ENCODE peak calls at places on chromosomes 1 and 21, in four cellular contexts. One of them, this sample, is unnamed.

GRCh38 chr1:19698181-19698580 is 33.5 kb downstream of the HTR6 start:
- DNase-seq in AG08396: no peak
- DNase-seq in transverse colon: no peak
- DNase-seq in IMR-90: no peak
- DNase-seq in this sample: no peak

GRCh38 chr1:228178737-228179720 is 13.4 kb downstream of the IBA57 start:
- DNase-seq in AG08396: no peak
- DNase-seq in transverse colon: no peak
- DNase-seq in IMR-90: peak
- DNase-seq in this sample: no peak

GRCh38 chr1:46173361-46173856 is 1.5 kb upstream of the TSPAN1 start:
- DNase-seq in AG08396: peak
- DNase-seq in transverse colon: no peak
- DNase-seq in IMR-90: peak
- DNase-seq in this sample: no peak

GRCh38 chr1:199279107-199279506 is 640.3 kb downstream of the PTPRC start:
- DNase-seq in AG08396: no peak
- DNase-seq in transverse colon: no peak
- DNase-seq in IMR-90: no peak
- DNase-seq in this sample: no peak

GRCh38 chr1:112673589-112674439 is 645 bp upstream of the MOV10 start:
- DNase-seq in AG08396: peak
- DNase-seq in transverse colon: no peak
- DNase-seq in IMR-90: peak
- DNase-seq in this sample: peak

GRCh38 chr1:37862330-37862729 is 2.9 kb upstream of the MTF1 start:
- DNase-seq in AG08396: no peak
- DNase-seq in transverse colon: no peak
- DNase-seq in IMR-90: no peak
- DNase-seq in this sample: no peak

GRCh38 chr1:206554201-206554600 is 46.9 kb downstream of the RASSF5 start:
- DNase-seq in AG08396: no peak
- DNase-seq in transverse colon: no peak
- DNase-seq in IMR-90: no peak
- DNase-seq in this sample: no peak

GRCh38 chr1:81681104-81681503 is 119.6 kb upstream of the ADGRL2 start:
- DNase-seq in AG08396: no peak
- DNase-seq in transverse colon: no peak
- DNase-seq in IMR-90: no peak
- DNase-seq in this sample: no peak

GRCh38 chr1:160245420-160245819 is 16.9 kb downstream of the DCAF8 start:
- DNase-seq in AG08396: no peak
- DNase-seq in transverse colon: no peak
- DNase-seq in IMR-90: no peak
- DNase-seq in this sample: no peak

GRCh38 chr21:39385299-39386145 is 36.6 kb upstream of the HMGN1 start:
- DNase-seq in AG08396: peak
- DNase-seq in transverse colon: peak
- DNase-seq in IMR-90: peak
- DNase-seq in this sample: peak

GRCh38 chr21:31873696-31874599 is 1.1 kb downstream of the HUNK start:
- DNase-seq in AG08396: peak
- DNase-seq in transverse colon: peak
- DNase-seq in IMR-90: peak
- DNase-seq in this sample: peak

GRCh38 chr1:167054531-167054930 is 35.6 kb downstream of the GPA33 start:
- DNase-seq in AG08396: no peak
- DNase-seq in transverse colon: no peak
- DNase-seq in IMR-90: no peak
- DNase-seq in this sample: no peak

GRCh38 chr1:50279622-50280320 is 143.5 kb downstream of the DMRTA2 start:
- DNase-seq in AG08396: no peak
- DNase-seq in transverse colon: no peak
- DNase-seq in IMR-90: peak
- DNase-seq in this sample: no peak

GRCh38 chr1:67629370-67630075 is 55.5 kb upstream of the GADD45A start:
- DNase-seq in AG08396: no peak
- DNase-seq in transverse colon: no peak
- DNase-seq in IMR-90: no peak
- DNase-seq in this sample: no peak

GRCh38 chr1:20847619-20848080 is 60.5 kb upstream of the HP1BP3 start:
- DNase-seq in AG08396: no peak
- DNase-seq in transverse colon: no peak
- DNase-seq in IMR-90: peak
- DNase-seq in this sample: no peak

GRCh38 chr1:15570861-15571260 is 14.0 kb downstream of the AGMAT start:
- DNase-seq in AG08396: no peak
- DNase-seq in transverse colon: no peak
- DNase-seq in IMR-90: no peak
- DNase-seq in this sample: no peak

GRCh38 chr1:53376041-53376461 is 48.2 kb upstream of the LRP8 start:
- DNase-seq in AG08396: no peak
- DNase-seq in transverse colon: no peak
- DNase-seq in IMR-90: no peak
- DNase-seq in this sample: no peak

GRCh38 chr1:114355240-114355639 is 155.8 kb downstream of the TRIM33 start:
- DNase-seq in AG08396: no peak
- DNase-seq in transverse colon: no peak
- DNase-seq in IMR-90: no peak
- DNase-seq in this sample: no peak

GRCh38 chr1:188904201-188904600 is 1573.5 kb downstream of the BRINP3 start:
- DNase-seq in AG08396: no peak
- DNase-seq in transverse colon: no peak
- DNase-seq in IMR-90: peak
- DNase-seq in this sample: no peak

GRCh38 chr1:168285419-168285790 is 4.7 kb downstream of the TBX19 start:
- DNase-seq in AG08396: no peak
- DNase-seq in transverse colon: no peak
- DNase-seq in IMR-90: no peak
- DNase-seq in this sample: no peak

GRCh38 chr21:35484856-35485255 is 435.8 kb upstream of the RUNX1 start:
- DNase-seq in AG08396: no peak
- DNase-seq in transverse colon: no peak
- DNase-seq in IMR-90: no peak
- DNase-seq in this sample: no peak

GRCh38 chr1:222105861-222106260 is 364.0 kb upstream of the DUSP10 start:
- DNase-seq in AG08396: no peak
- DNase-seq in transverse colon: no peak
- DNase-seq in IMR-90: no peak
- DNase-seq in this sample: no peak

GRCh38 chr1:60388092-60388987 is 314.8 kb upstream of the C1orf87 start:
- DNase-seq in AG08396: no peak
- DNase-seq in transverse colon: no peak
- DNase-seq in IMR-90: no peak
- DNase-seq in this sample: no peak

This sample was measured in GM20000.